ENCODE peak calls at places on chromosomes 16 and 17, in seven cellular contexts. K is upper lobe of right lung, U is breast epithelium, X is Peyer's patch, O is right lobe of liver, J is Panc1, Q is cardiac muscle cell. I is an unnamed sample.

GRCh38 chr16:28110479-28110878 is 47.0 kb upstream of the GSG1L start:
- DNase-seq in K (no peak), X (no peak), J (no peak), O (no peak), U (no peak), Q (no peak), I (no peak)

GRCh38 chr16:3458278-3458851 is 14.9 kb downstream of the NAA60 start:
- DNase-seq in K (peak; percentile 75), X (no peak), O (peak; percentile 58), U (no peak), Q (peak; percentile 46), J (no peak), I (peak; percentile 38)

GRCh38 chr17:50445730-50446305 is 19.8 kb downstream of the ACSF2 start:
- DNase-seq in X (no peak), J (no peak), K (no peak), Q (no peak), O (no peak), U (no peak), I (no peak)

GRCh38 chr17:4505187-4505586 is 6.5 kb downstream of the SPNS2 start:
- DNase-seq in Q (no peak), X (no peak), U (no peak), O (no peak), K (no peak), J (no peak), I (no peak)

GRCh38 chr16:52494621-52495020 is 52.3 kb downstream of the TOX3 start:
- DNase-seq in K (no peak), J (no peak), Q (no peak), U (no peak), X (no peak), O (no peak), I (no peak)

GRCh38 chr17:63189082-63189481 is 223.0 kb downstream of the TANC2 start:
- DNase-seq in U (no peak), O (no peak), Q (no peak), J (peak; percentile 5), X (no peak), K (no peak), I (no peak)

GRCh38 chr16:88196471-88197400 is 186.0 kb upstream of the ZNF469 start:
- DNase-seq in X (no peak), O (no peak), Q (no peak), K (peak; percentile 44), J (no peak), U (peak; percentile 10), I (no peak)

GRCh38 chr16:72985148-72985882 is 62.6 kb downstream of the ZFHX3 start:
- DNase-seq in Q (peak; percentile 18), X (peak; percentile 62), U (no peak), J (no peak), K (no peak), O (peak; percentile 28), I (no peak)

GRCh38 chr16:86814256-86814655 is 235.9 kb downstream of the FOXL1 start:
- DNase-seq in J (no peak), Q (no peak), X (no peak), U (no peak), O (no peak), K (no peak), I (no peak)

GRCh38 chr17:45050680-45051059 is 762 bp downstream of the DCAKD start:
- DNase-seq in J (no peak), U (no peak), X (no peak), Q (no peak), O (no peak), K (no peak), I (no peak)

GRCh38 chr16:55056585-55057520 is 126.2 kb downstream of the IRX5 start:
- DNase-seq in O (no peak), Q (peak; percentile 42), U (no peak), J (no peak), X (no peak), K (peak; percentile 42), I (no peak)

GRCh38 chr17:21373034-21373433 is 3.1 kb upstream of the KCNJ12 start:
- DNase-seq in X (no peak), J (no peak), Q (no peak), K (no peak), U (no peak), O (no peak), I (no peak)

GRCh38 chr17:38564869-38565268 is 40.9 kb downstream of the SRCIN1 start:
- DNase-seq in X (no peak), Q (peak; percentile 50), J (no peak), U (no peak), O (no peak), K (no peak), I (no peak)

GRCh38 chr17:47698749-47699535 is 5.0 kb downstream of the TBKBP1 start:
- DNase-seq in O (peak; percentile 61), Q (peak; percentile 76), U (no peak), X (peak; percentile 88), K (peak; percentile 83), J (no peak), I (peak; percentile 73)

GRCh38 chr17:4739122-4740024 is at the start of the genes CXCL16 and ZMYND15:
- DNase-seq in O (peak; percentile 74), J (no peak), Q (peak; percentile 46), X (peak; percentile 89), K (peak; percentile 88), U (peak; percentile 63), I (peak; percentile 67)

GRCh38 chr17:82443465-82444283 is 6.9 kb downstream of the CYBC1 start:
- DNase-seq in J (no peak), Q (no peak), O (peak; percentile 94), X (no peak), U (peak; percentile 48), K (no peak), I (no peak)

GRCh38 chr16:85479972-85480726 is 133.0 kb upstream of the GSE1 start:
- DNase-seq in K (peak; percentile 82), U (no peak), Q (peak; percentile 67), J (no peak), X (peak; percentile 80), O (no peak), I (no peak)

GRCh38 chr17:8940866-8941471 is 24.5 kb downstream of the PIK3R5 start:
- DNase-seq in O (no peak), K (no peak), Q (no peak), U (no peak), X (no peak), J (no peak), I (no peak)

GRCh38 chr16:10078541-10078949 is 103.7 kb downstream of the GRIN2A start:
- DNase-seq in O (no peak), J (no peak), Q (no peak), X (no peak), K (no peak), U (no peak), I (no peak)

GRCh38 chr17:69326302-69327059 is 452 bp downstream of the ABCA5 start:
- DNase-seq in Q (peak; percentile 21), O (no peak), K (no peak), X (no peak), U (no peak), J (no peak), I (no peak)

GRCh38 chr17:31695456-31696090 is 163.5 kb downstream of the COPRS start:
- DNase-seq in K (no peak), X (no peak), Q (no peak), O (no peak), J (no peak), U (no peak), I (no peak)

GRCh38 chr16:89696598-89697128 is 4.8 kb downstream of the SPATA2L start:
- DNase-seq in J (no peak), X (peak; percentile 70), K (no peak), U (no peak), O (no peak), Q (no peak), I (peak; percentile 27)

GRCh38 chr17:78875738-78876597 is 27.0 kb downstream of the CEP295NL start:
- DNase-seq in K (no peak), J (no peak), X (no peak), U (no peak), Q (no peak), O (no peak), I (no peak)

GRCh38 chr17:77963441-77963840 is 4.9 kb downstream of the TNRC6C start:
- DNase-seq in O (no peak), Q (peak; percentile 70), U (peak; percentile 37), K (no peak), X (peak; percentile 63), J (no peak), I (peak; percentile 84)

GRCh38 chr17:77125432-77125901 is 15.3 kb upstream of the SEC14L1 start:
- DNase-seq in U (no peak), J (peak; percentile 91), Q (no peak), X (no peak), K (no peak), O (no peak), I (no peak)

DNA sequence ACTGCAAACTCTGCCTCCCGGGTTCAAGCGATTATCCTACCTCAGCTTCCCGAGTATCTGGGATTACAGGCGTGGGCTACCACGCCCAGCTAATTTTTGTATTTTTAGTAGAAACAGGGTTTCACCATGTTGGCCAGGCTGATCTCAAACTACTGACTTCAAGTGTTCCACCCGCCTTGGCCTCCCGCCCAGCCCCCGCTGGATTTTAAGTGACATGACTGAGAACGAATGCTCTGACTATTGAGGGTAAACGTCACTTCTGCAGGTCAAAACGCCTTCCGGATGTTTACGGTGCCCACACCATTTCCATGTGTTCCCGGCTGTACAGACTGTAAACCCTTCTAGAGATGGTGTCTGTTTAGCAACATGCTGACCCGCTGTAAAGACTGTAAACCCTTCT is 22.8 kb downstream of the PITPNA start:
- DNase-seq in J (no peak), O (no peak), Q (no peak), U (no peak), K (no peak), X (no peak), I (no peak)
- H3K36me3 ChIP-seq in J (no peaks in the 10 kb centered on the region), O (peaks cover 4% of the 10 kb centered on the region), Q (peaks cover 47% of the 10 kb centered on the region), U (no peaks in the 10 kb centered on the region), K (peaks cover 96% of the 10 kb centered on the region), X (no peaks in the 10 kb centered on the region), I (peaks cover 47% of the 10 kb centered on the region)

DNA sequence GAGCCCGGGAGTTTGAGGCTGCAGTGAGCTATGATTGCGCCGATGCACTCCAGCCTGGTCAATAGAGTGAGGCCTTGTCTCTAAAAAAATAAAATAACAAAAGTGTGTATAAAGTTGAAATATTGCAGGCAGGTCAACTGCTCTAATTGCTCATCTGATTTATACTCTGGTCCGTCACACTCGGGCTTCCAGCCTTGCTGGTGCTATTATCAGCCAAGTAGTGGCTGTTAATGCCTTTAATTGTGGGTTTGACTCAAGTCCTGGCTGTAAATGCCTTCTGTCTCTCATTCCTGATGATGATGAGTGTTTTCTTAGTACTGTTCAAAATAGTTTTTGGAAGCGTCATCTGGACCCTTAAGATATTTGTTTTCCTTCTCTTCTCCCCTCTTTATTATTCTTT is 18.4 kb downstream of the SYT17 start:
- DNase-seq in Q (no peak), U (no peak), O (no peak), K (no peak), X (no peak), J (no peak), I (no peak)
- H3K27ac ChIP-seq in Q (no peak overlapping the region), U (no peak overlapping the region), O (no peak overlapping the region), K (no peak overlapping the region), X (no peak overlapping the region), J (no peak overlapping the region), I (no peak overlapping the region)

DNA sequence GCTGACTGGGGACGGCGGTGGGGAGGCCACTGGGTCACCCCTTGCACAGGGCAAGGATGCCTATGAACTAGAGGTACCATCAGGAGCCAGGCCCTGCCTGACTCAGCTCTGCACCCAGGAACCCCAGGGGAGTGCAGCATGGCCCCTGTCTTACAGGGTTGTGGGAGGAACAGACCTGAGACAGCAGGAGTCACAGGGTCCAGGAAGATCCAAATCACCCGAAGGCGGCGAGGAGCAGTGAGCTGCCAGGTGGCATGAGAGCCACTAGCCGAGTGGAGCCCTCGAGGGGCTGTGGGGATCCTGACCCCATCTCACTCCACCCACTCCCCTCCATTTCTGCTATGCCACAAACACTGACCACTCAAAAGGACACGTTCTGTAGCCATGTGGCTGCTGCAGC is 30.8 kb downstream of the PLD6 start:
- DNase-seq in X (no peak), J (no peak), K (no peak), U (no peak), Q (no peak), O (no peak), I (no peak)
- H3K36me3 ChIP-seq in X (no peaks in the 10 kb centered on the region), J (no peaks in the 10 kb centered on the region), K (peaks cover 89% of the 10 kb centered on the region), U (peaks cover 10% of the 10 kb centered on the region), Q (peaks cover 64% of the 10 kb centered on the region), O (peaks cover 19% of the 10 kb centered on the region), I (peaks cover 21% of the 10 kb centered on the region)

GRCh38 chr16:4624015-4624826 is at the start of gene MGRN1:
- DNase-seq in Q (peak; percentile 98), U (peak; percentile 93), K (peak; percentile 97), J (peak; percentile 93), O (peak; percentile 97), X (peak; percentile 97), I (peak; percentile 93)
- H3K27ac ChIP-seq in Q (peak within 1 kb of the TSS; percentile 96), U (peak within 1 kb of the TSS; percentile 97), K (peak within 1 kb of the TSS; percentile 96), J (peak within 1 kb of the TSS; percentile 96), O (peak within 1 kb of the TSS; percentile 95), X (peak within 1 kb of the TSS; percentile 93), I (peak within 1 kb of the TSS; percentile 94)

I was measured in CD4-positive, alpha-beta memory T cell.